ENCODE peak calls at places on chromosomes 3 and 15, in seven cellular contexts. O, H, S, R, W, U and B are unnamed samples.

GRCh38 chr15:63250312-63250965 is 27.0 kb upstream of the APH1B start:
- DNase-seq in O (no peak), S (no peak), R (no peak), W (no peak), U (no peak), H (no peak), B (no peak)

GRCh38 chr3:79038636-79039035 is 729.2 kb downstream of the ROBO1 start:
- DNase-seq in O (no peak), S (no peak), H (no peak), R (no peak), U (no peak), W (no peak), B (no peak)

GRCh38 chr15:92343869-92344643 is 49.6 kb upstream of the ST8SIA2 start:
- DNase-seq in R (no peak), H (no peak), W (no peak), U (no peak), S (peak), O (no peak), B (no peak)

GRCh38 chr3:194285859-194286197 is 65.3 kb downstream of the CPN2 start:
- DNase-seq in R (no peak), H (no peak), U (no peak), S (no peak), O (no peak), W (no peak), B (no peak)

GRCh38 chr3:122563717-122564025 is 429 bp downstream of the PARP9 start:
- DNase-seq in W (no peak), H (no peak), S (no peak), U (no peak), O (no peak), R (peak), B (no peak)

GRCh38 chr15:73784299-73784698 is 31.1 kb upstream of the INSYN1 start:
- DNase-seq in U (no peak), S (no peak), O (no peak), W (no peak), R (no peak), H (no peak), B (no peak)

GRCh38 chr3:125187599-125187910 is 25.0 kb downstream of the SLC12A8 start:
- DNase-seq in R (no peak), S (no peak), W (no peak), O (no peak), U (no peak), H (no peak), B (no peak)

GRCh38 chr15:93929375-93930094 is 301.8 kb upstream of the MCTP2 start:
- DNase-seq in U (no peak), O (no peak), W (no peak), R (no peak), S (peak), H (no peak), B (no peak)

GRCh38 chr3:155239960-155240359 is 53.5 kb downstream of the STRIT1 start:
- DNase-seq in R (no peak), O (no peak), S (no peak), H (no peak), W (no peak), U (no peak), B (no peak)

GRCh38 chr15:93485922-93486327 is 396.9 kb upstream of the RGMA start:
- DNase-seq in W (no peak), R (no peak), O (no peak), S (no peak), H (no peak), U (no peak), B (no peak)

GRCh38 chr15:74603789-74604705 is 11.6 kb upstream of the CLK3 start:
- DNase-seq in U (no peak), S (no peak), W (no peak), R (no peak), O (no peak), H (no peak), B (no peak)

GRCh38 chr15:52100807-52101206 is 11.8 kb downstream of the BCL2L10 start:
- DNase-seq in O (peak), H (peak), U (peak), W (no peak), R (peak), S (no peak), B (no peak)

GRCh38 chr15:93302080-93302765 is 213.2 kb upstream of the RGMA start:
- DNase-seq in H (no peak), R (no peak), O (no peak), S (no peak), W (no peak), U (no peak), B (no peak)

GRCh38 chr3:8663177-8664061 is 18.8 kb upstream of the SSUH2 start:
- DNase-seq in H (peak), R (peak), W (peak), S (peak), O (peak), U (peak), B (no peak)

GRCh38 chr3:171055336-171056178 is 29.0 kb upstream of the SLC2A2 start:
- DNase-seq in W (peak), H (peak), U (peak), R (no peak), O (no peak), S (no peak), B (no peak)

GRCh38 chr3:9398715-9399708 is 1.6 kb downstream of the SETD5 start:
- DNase-seq in O (no peak), U (no peak), W (peak), R (peak), S (peak), H (peak), B (no peak)

DNA sequence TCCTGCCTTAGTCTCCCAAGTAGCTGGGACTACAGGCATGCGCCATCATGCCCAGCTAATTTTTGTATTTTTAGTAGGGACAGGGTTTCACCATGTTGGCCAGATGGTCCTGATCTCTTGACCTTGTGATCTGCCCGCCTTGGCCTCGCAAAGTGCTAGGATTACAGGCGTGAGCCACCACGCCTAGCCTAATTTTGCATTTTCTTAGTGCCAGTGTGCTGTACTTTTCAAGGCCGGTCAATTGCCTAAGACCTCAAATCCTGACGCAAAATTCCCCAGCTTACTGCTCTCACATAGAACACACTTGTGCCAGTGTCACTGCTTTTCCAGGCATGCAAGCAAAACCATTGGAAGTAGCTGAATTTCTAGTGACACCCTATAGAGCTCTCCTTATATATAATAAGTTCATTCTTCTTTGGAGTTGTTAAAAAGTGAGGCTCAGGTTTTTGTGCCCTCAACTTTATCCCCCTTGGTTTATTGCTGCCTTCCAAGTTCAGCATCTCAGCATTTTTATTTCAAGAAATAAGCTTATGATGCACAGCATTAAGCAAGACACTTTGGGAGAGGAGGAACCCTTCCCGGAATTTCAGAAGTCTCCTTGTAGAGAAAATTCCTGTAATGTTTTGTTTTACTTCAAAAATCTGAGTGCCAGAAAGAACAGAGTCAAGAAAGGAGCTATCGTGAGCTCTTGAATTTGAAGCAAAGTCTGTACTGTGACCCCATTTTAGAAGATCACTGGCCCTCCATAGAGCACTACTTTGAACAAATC is 93.2 kb downstream of the FILIP1L start:
- DNase-seq in H (no peak), S (no peak), U (no peak), O (no peak), W (no peak), R (no peak), B (no peak)
- TF ChIP-seq POLR2AphosphoS5 in H (no peak), S (no peak), U (no peak), O (no peak), W (no peak), R (no peak), B (no peak)

GRCh38 chr15:67823371-67824156 is 1.7 kb upstream of the SKOR1 start:
- DNase-seq in U (no peak), S (peak), R (no peak), O (no peak), W (no peak), H (no peak), B (no peak)
- TF ChIP-seq EZH2 in U (no peak), S (peak), R (no peak), O (no peak), W (peak), H (peak), B (no peak)

DNA sequence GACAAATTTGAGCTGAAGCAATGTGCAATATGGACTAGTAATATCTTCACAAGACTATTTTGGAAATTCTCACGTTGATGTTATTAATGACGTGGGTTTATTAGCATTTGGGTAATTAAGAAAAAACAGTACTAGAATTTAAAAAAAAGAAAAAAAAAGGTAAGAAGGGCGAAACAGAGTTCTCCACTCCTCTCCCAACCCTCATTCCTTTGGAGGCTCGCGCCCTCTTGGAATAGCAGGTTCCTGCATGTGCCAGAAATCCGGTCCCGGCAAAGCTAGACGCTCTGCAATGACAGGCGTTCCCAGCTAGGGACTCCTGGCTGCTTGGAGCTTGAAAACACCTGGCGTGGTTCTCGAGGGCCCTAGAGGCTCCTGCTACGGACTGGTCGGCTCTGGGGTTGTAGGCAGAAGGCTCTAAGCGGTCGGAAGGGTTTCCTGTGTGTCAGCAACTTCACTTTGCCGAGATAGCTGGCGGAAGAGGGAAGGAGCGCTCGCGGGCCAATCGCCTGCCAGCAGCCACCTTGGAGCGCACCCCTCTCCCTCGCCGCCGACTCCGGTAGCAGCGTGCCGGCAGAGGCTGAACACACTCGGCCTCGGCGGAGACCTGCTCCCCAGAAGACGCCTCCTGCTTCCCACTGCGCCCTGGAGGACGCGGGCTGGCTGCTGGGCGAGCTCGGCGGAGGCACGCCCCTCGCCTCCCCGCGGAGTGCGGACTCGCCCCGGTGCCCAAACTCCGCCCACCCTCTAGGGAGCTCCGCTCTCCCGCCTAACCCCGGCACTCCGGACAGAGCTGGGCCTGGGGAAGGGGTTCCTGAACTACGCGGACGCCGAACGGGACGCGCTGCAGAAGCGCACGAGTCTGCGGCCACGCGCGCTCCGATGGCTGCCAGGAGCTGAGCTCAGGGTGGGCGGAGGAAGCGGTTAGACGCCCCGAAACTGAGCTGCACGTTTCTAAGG is at the start of gene P2RY1:
- DNase-seq in U (peak), O (peak), W (no peak), R (peak), S (peak), H (peak), B (no peak)
- TF ChIP-seq POLR2AphosphoS5 in U (peak), O (peak), W (no peak), R (peak), S (peak), H (no peak), B (peak)

GRCh38 chr3:181719298-181719859 is 7.7 kb downstream of the SOX2 start:
- DNase-seq in R (no peak), H (no peak), O (no peak), W (no peak), S (no peak), U (no peak), B (no peak)
- TF ChIP-seq EZH2 in R (no peak), H (no peak), O (no peak), W (no peak), S (no peak), U (no peak), B (no peak)

DNA sequence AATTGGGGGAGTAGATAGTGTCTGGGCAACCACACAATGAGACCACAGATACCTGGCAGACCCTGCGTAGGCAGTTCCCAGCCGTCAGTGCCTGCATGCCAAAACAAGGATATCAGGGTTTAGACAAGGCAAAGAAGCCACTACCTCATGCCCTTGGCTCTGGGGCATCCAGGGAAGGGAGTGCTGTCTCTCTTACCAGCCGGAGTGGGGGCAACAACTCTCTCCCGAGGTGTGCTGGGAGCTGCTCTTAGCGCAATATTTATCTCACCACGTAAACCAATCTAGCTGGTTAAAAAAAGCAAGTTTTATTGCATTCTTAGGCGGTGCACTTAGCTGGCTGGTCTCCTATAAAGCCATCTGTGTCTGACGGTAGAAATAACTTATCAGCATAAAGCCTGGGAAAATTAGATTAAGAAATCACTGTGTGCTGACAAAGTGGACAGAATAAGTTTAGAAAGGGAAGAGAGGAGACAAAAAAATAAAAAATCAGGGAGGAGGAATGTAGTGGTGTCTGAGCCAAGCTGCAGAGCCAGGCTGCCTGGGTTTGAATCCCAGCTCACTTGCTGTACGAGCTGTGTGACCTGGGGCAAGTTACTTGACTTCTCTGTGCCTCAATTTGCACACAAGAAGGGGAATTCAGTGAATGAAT is 273.2 kb downstream of the PDZRN3 start:
- DNase-seq in W (no peak), S (no peak), U (no peak), O (no peak), H (no peak), R (no peak), B (no peak)
- TF ChIP-seq POLR2AphosphoS5 in W (no peak), S (no peak), U (no peak), O (no peak), H (no peak), R (no peak), B (no peak)

DNA sequence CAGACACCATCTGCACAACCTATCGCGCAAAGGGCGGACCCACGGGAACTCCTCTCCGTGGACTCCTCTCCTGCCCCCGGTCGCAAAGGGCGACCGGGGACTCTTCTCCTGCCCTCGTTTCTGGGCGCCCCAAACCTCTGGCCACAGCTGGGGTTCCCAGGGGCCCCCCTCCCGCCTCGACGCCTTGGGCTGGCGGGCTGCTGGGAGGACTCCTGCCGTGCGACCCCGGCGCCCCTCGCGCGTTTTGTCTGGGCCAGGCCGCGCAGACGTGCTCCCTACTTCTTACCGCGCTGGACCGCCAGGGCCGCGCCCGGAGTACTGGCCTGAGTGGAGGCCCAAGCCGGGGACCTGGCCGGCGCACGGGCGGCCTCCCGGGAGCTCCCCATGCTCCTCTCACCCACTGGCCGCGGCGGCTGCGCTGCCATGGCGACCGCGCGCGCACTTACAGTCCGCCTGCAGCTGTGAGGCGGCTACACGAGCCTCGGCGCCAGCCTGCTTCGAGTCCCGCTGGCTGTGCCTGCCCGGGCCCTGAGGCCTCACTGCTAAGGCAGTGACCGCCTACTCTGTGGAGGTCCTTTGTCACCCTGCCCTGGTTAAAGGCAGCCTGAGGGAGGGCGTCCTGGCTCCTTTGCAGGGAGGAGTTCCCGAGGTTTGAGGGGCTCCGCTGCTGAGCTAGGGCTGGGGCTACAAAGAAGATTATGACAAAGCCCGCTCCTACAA is 386 bp upstream of the LRRIQ4 start:
- DNase-seq in W (no peak), H (peak), O (peak), S (peak), R (no peak), U (no peak), B (no peak)
- TF ChIP-seq EZH2 in W (no peak), H (no peak), O (no peak), S (no peak), R (no peak), U (no peak), B (no peak)

GRCh38 chr15:100720406-100720967 is 118.1 kb downstream of the ASB7 start:
- DNase-seq in U (no peak), H (no peak), R (no peak), S (no peak), O (no peak), W (no peak), B (no peak)

GRCh38 chr15:100722551-100723322 is 120.3 kb downstream of the ASB7 start:
- DNase-seq in O (no peak), W (no peak), U (no peak), S (no peak), H (no peak), R (no peak), B (no peak)

GRCh38 chr15:100725121-100726069 is 123.0 kb downstream of the ASB7 start:
- DNase-seq in U (no peak), O (no peak), S (no peak), W (no peak), R (no peak), H (no peak), B (no peak)

GRCh38 chr15:100723323-100723801 is 121.0 kb downstream of the ASB7 start:
- DNase-seq in W (no peak), S (no peak), R (no peak), U (peak), H (no peak), O (no peak), B (no peak)

DNA sequence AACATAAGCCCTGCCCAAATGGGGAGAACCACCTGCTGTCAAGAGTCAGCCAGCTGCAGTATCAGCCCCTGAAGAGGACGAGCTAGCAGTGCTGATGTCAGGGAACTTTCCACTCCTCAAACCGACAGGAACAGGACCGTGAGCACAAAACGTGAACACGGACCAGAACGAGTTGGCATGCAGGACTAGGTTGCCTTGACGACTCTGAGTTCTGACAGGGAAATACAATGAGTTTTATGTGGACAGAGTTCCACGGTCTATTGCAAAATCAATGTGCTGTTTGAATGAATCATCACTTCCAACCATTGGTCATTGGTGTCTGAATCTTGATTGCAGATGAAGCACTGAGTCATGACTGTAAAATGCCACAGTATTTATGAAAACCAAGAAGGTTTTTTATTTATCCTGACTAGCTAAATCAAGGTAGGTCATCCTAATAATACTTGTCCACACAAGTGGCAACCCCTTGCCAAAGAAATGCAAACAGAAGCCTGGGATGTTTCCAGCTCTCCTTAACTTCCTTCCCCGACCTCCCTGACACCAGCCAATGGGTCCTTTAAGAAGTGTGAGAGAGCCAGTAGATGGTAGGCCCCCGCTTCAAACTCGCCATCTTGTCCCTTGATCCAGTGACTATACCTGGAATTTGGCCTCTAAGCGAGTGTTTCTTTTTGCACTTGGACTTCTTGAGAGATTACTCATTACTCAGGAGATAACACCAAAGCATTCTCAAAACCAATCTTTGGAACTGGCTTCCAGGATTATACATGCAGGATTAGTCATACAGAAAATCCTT is 119.6 kb downstream of the ASB7 start:
- DNase-seq in S (no peak), U (peak), W (peak), R (no peak), O (no peak), H (peak), B (no peak)
- TF ChIP-seq POLR2AphosphoS5 in S (no peak), U (peak), W (no peak), R (no peak), O (no peak), H (peak), B (no peak)

GRCh38 chr3:128076783-128077624 is 24.8 kb downstream of the SEC61A1 start:
- DNase-seq in U (no peak), S (peak), R (peak), H (peak), W (no peak), O (no peak), B (no peak)

GRCh38 chr3:128073807-128074206 is 21.6 kb downstream of the SEC61A1 start:
- DNase-seq in W (no peak), S (no peak), H (peak), U (no peak), O (no peak), R (no peak), B (no peak)

GRCh38 chr3:128076465-128076782 is 24.2 kb downstream of the SEC61A1 start:
- DNase-seq in W (no peak), H (peak), R (peak), S (no peak), U (no peak), O (no peak), B (no peak)

GRCh38 chr3:128074851-128075515 is 22.7 kb downstream of the SEC61A1 start:
- DNase-seq in H (no peak), O (no peak), R (no peak), U (no peak), S (no peak), W (no peak), B (no peak)

GRCh38 chr3:128075516-128076464 is 23.6 kb downstream of the SEC61A1 start:
- DNase-seq in R (peak), S (peak), H (peak), U (peak), W (no peak), O (no peak), B (peak)
- TF ChIP-seq EZH2 in R (no peak), S (no peak), H (no peak), U (no peak), W (no peak), O (no peak), B (no peak)

DNA sequence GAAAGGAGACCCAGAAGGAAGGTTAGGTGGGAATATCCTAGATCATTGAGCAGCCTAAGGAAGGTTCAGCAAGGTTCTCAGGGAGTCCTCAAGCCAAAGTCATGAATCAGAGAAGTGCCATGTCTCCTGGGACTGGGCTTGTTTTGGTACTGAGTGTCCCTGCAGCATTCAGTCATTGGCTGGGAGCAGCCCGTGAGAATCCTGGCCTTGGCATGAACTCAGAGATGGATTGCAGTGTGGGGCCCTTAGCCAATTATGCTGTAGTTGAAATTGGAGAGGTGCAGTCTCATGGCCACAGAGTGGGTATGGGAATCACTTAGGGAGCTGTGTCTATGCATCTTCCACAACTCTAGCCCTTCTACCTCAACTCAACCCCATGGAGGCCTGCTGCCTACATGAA is 17.0 kb upstream of the PPM1L start:
- DNase-seq in S (no peak), H (no peak), R (no peak), O (no peak), U (no peak), W (no peak), B (no peak)
- TF ChIP-seq POLR2AphosphoS5 in S (no peak), H (no peak), R (no peak), O (no peak), U (no peak), W (no peak), B (no peak)